ENCODE peak calls at places on chromosomes 3 and 15, in ten cellular contexts. L, T, O, E, V, I, P, H, S and Y are unnamed samples.

GRCh38 chr15:70142322-70143191 is 44.8 kb upstream of the TLE3 start:
- DNase-seq in I (peak), E (peak), O (peak), V (peak), T (peak), P (peak), H (peak), S (no peak), L (no peak), Y (peak)

GRCh38 chr15:39704684-39705083 is 78.0 kb downstream of the FSIP1 start:
- DNase-seq in E (peak), V (no peak), L (no peak), T (no peak), O (peak), P (no peak), I (no peak), S (no peak), H (peak), Y (peak)

GRCh38 chr15:81023483-81024264 is 23.0 kb downstream of the TLNRD1 start:
- DNase-seq in L (no peak), O (peak), E (peak), H (no peak), P (no peak), S (no peak), V (no peak), T (peak), I (peak), Y (peak)

GRCh38 chr3:21979706-21980105 is 228.7 kb upstream of the ZNF385D start:
- DNase-seq in S (no peak), O (no peak), T (peak), P (no peak), L (no peak), V (no peak), H (no peak), E (peak), I (peak), Y (no peak)

GRCh38 chr3:29514912-29515311 is 234.0 kb downstream of the RBMS3 start:
- DNase-seq in S (no peak), H (no peak), L (no peak), I (no peak), E (no peak), O (no peak), V (no peak), T (peak), P (no peak), Y (no peak)

GRCh38 chr3:183291511-183292031 is 38.5 kb downstream of the B3GNT5 start:
- DNase-seq in T (no peak), H (no peak), I (peak), S (no peak), L (no peak), E (peak), P (no peak), O (peak), V (no peak), Y (no peak)

GRCh38 chr3:30954431-30954830 is 60.0 kb upstream of the GADL1 start:
- DNase-seq in S (no peak), L (no peak), O (no peak), I (no peak), P (no peak), V (no peak), E (no peak), H (no peak), T (no peak), Y (no peak)

GRCh38 chr3:192489579-192489978 is 237.8 kb downstream of the FGF12 start:
- DNase-seq in E (no peak), T (no peak), I (no peak), V (no peak), H (no peak), P (no peak), L (no peak), S (no peak), O (no peak), Y (no peak)

GRCh38 chr3:87501076-87501475 is 224.7 kb upstream of the POU1F1 start:
- DNase-seq in E (no peak), I (no peak), H (no peak), V (no peak), L (no peak), S (no peak), P (no peak), T (no peak), O (no peak), Y (no peak)

GRCh38 chr3:23999012-23999641 is 54.0 kb downstream of the NR1D2 start:
- DNase-seq in O (peak), L (peak), I (peak), T (peak), V (peak), E (peak), H (peak), S (peak), P (peak), Y (peak)

GRCh38 chr3:74353039-74353438 is 261.4 kb downstream of the CNTN3 start:
- DNase-seq in P (no peak), I (peak), T (no peak), O (no peak), E (peak), H (no peak), V (no peak), S (no peak), L (no peak), Y (no peak)

GRCh38 chr15:29120593-29121368 is 148.8 kb downstream of the NSMCE3 start:
- DNase-seq in L (no peak), O (no peak), T (no peak), E (no peak), P (no peak), I (no peak), V (no peak), S (no peak), H (no peak), Y (no peak)

GRCh38 chr3:149581681-149582349 is 76.0 kb downstream of the WWTR1 start:
- DNase-seq in V (no peak), S (no peak), H (no peak), L (peak), I (peak), O (peak), T (peak), E (peak), P (peak), Y (peak)

GRCh38 chr15:96171842-96172241 is 158.7 kb upstream of the NR2F2 start:
- DNase-seq in O (no peak), H (no peak), P (no peak), V (no peak), I (no peak), S (no peak), L (peak), E (no peak), T (no peak), Y (peak)

GRCh38 chr15:68930268-68931022 is at the start of gene SPESP1:
- DNase-seq in O (peak), H (no peak), I (peak), V (no peak), L (no peak), E (peak), T (peak), P (peak), S (no peak), Y (peak)

GRCh38 chr3:97830627-97831026 is 8.8 kb downstream of the CRYBG3 start:
- DNase-seq in P (no peak), L (no peak), S (no peak), O (peak), V (no peak), I (no peak), T (no peak), E (no peak), H (no peak), Y (no peak)

GRCh38 chr15:48936666-48937065 is 27.1 kb downstream of the SHC4 start:
- DNase-seq in T (peak), O (peak), I (peak), L (no peak), H (no peak), V (no peak), P (no peak), E (peak), S (no peak), Y (peak)

GRCh38 chr15:87816811-87817210 is 439.7 kb downstream of the NTRK3 start:
- DNase-seq in T (peak), S (no peak), E (peak), V (no peak), P (peak), O (peak), L (no peak), I (peak), H (peak), Y (peak)

GRCh38 chr3:134651347-134652041 is 672 bp upstream of the KY start:
- DNase-seq in T (peak), E (peak), O (peak), H (no peak), P (no peak), S (no peak), V (no peak), I (peak), L (no peak), Y (peak)

GRCh38 chr3:55893045-55893664 is 406.0 kb upstream of the WNT5A start:
- DNase-seq in L (no peak), E (no peak), S (no peak), O (no peak), I (peak), P (no peak), V (no peak), T (peak), H (no peak), Y (no peak)

GRCh38 chr15:75454471-75455418 is 3.3 kb upstream of the SIN3A start:
- DNase-seq in P (no peak), I (no peak), V (peak), L (peak), T (peak), S (peak), H (peak), O (no peak), E (no peak), Y (no peak)

GRCh38 chr3:128353361-128353965 is 113.2 kb downstream of the DNAJB8 start:
- DNase-seq in E (no peak), I (no peak), L (no peak), T (no peak), P (no peak), O (no peak), V (no peak), S (no peak), H (no peak), Y (no peak)

GRCh38 chr3:177201707-177202397 is 4.6 kb upstream of the TBL1XR1 start:
- DNase-seq in P (no peak), L (no peak), E (no peak), T (peak), O (no peak), V (no peak), S (no peak), I (no peak), H (peak), Y (peak)

GRCh38 chr3:157088133-157088488 is 71.8 kb downstream of the CCNL1 start:
- DNase-seq in V (no peak), S (no peak), O (no peak), E (no peak), L (no peak), H (no peak), T (peak), I (no peak), P (no peak), Y (no peak)

GRCh38 chr3:16396202-16396601 is 117.3 kb downstream of the RFTN1 start:
- DNase-seq in V (no peak), H (no peak), I (no peak), L (no peak), P (no peak), O (no peak), T (no peak), S (no peak), E (no peak), Y (no peak)

GRCh38 chr3:197899833-197900478 is 50.0 kb upstream of the RPL35A start:
- DNase-seq in P (no peak), V (no peak), H (no peak), S (no peak), T (no peak), I (no peak), E (no peak), O (no peak), L (no peak), Y (no peak)

GRCh38 chr3:33146791-33147445 is 33.1 kb downstream of the CRTAP start:
- DNase-seq in L (no peak), I (peak), T (peak), E (peak), S (no peak), O (peak), V (no peak), H (no peak), P (peak), Y (no peak)

GRCh38 chr3:52483081-52483480 is 12.1 kb upstream of the STAB1 start:
- DNase-seq in H (no peak), E (no peak), O (no peak), V (no peak), S (no peak), L (no peak), T (no peak), I (no peak), P (no peak), Y (no peak)

GRCh38 chr15:85330941-85331588 is 49.3 kb upstream of the AKAP13 start:
- DNase-seq in I (peak), S (peak), L (peak), P (no peak), H (peak), O (peak), E (peak), V (peak), T (peak), Y (peak)

GRCh38 chr3:15276028-15276717 is 56.2 kb downstream of the SH3BP5 start:
- DNase-seq in P (peak), E (no peak), T (peak), I (peak), O (no peak), S (no peak), H (no peak), V (no peak), L (no peak), Y (no peak)

GRCh38 chr15:35925634-35926380 is 379.8 kb upstream of the DPH6 start:
- DNase-seq in L (no peak), T (peak), I (peak), V (no peak), S (no peak), O (peak), E (peak), H (no peak), P (no peak), Y (peak)

GRCh38 chr3:71753716-71754609 is at the start of gene GPR27:
- DNase-seq in O (peak), I (peak), L (peak), E (peak), V (peak), T (peak), S (peak), P (no peak), H (peak), Y (peak)

GRCh38 chr15:68578175-68578959 is 426 bp upstream of the CORO2B start:
- DNase-seq in S (peak), E (peak), P (no peak), L (peak), O (peak), I (peak), T (peak), H (peak), V (peak), Y (peak)

GRCh38 chr3:50183755-50184154 is 7.7 kb upstream of the GNAT1 start:
- DNase-seq in P (no peak), S (no peak), I (no peak), T (no peak), V (no peak), E (no peak), L (no peak), O (no peak), H (no peak), Y (no peak)

GRCh38 chr3:108835101-108835500 is 12.5 kb downstream of the TRAT1 start:
- DNase-seq in S (no peak), E (no peak), I (no peak), H (no peak), O (no peak), P (no peak), T (no peak), V (no peak), L (no peak), Y (no peak)

GRCh38 chr3:128080323-128080898 is 28.2 kb downstream of the SEC61A1 start:
- DNase-seq in H (peak), T (peak), S (no peak), L (no peak), I (peak), P (peak), E (peak), O (peak), V (no peak), Y (peak)

GRCh38 chr15:23629234-23629805 is 18.3 kb downstream of the MAGEL2 start:
- DNase-seq in I (no peak), H (no peak), S (no peak), L (no peak), O (no peak), T (peak), P (peak), V (no peak), E (peak), Y (no peak)

GRCh38 chr15:62711691-62712454 is 330.7 kb upstream of the TPM1 start:
- DNase-seq in V (no peak), L (no peak), T (peak), S (no peak), H (no peak), E (peak), I (no peak), P (no peak), O (no peak), Y (peak)

GRCh38 chr3:9727041-9727595 is 4.4 kb upstream of the BRPF1 start:
- DNase-seq in S (no peak), O (no peak), L (peak), P (no peak), T (peak), E (no peak), I (peak), H (no peak), V (no peak), Y (no peak)